ENCODE peak calls at places on chromosomes 12 and 14, in four cellular contexts. F is HFFc6, J is RWPE2, I is esophagus muscularis mucosa. Q is an unnamed sample.

GRCh38 chr12:32714772-32715171 is 35.7 kb downstream of the DNM1L start:
- DNase-seq in F (no peak), J (no peak), I (no peak), Q (no peak)

GRCh38 chr12:14394317-14395058 is 29.0 kb downstream of the ATF7IP start:
- DNase-seq in F (peak), J (no peak), I (no peak), Q (peak)

GRCh38 chr14:30658645-30659044 is 36.5 kb downstream of the SCFD1 start:
- DNase-seq in F (no peak), J (no peak), I (no peak), Q (no peak)

GRCh38 chr12:29741342-29742241 is 42.1 kb downstream of the TMTC1 start:
- DNase-seq in F (no peak), J (no peak), I (no peak), Q (no peak)

GRCh38 chr12:32413412-32413811 is 14.1 kb downstream of the FGD4 start:
- DNase-seq in F (no peak), J (no peak), I (no peak), Q (no peak)

GRCh38 chr14:51573607-51574006 is 78.1 kb upstream of the FRMD6 start:
- DNase-seq in F (no peak), J (no peak), I (no peak), Q (no peak)

GRCh38 chr14:104423715-104424405 is 155.7 kb upstream of the C14orf180 start:
- DNase-seq in F (no peak), J (peak), I (peak), Q (no peak)

GRCh38 chr14:99195602-99196309 is 76.2 kb downstream of the BCL11B start:
- DNase-seq in F (no peak), J (no peak), I (no peak), Q (no peak)

GRCh38 chr12:97038859-97039258 is 131.8 kb downstream of the NEDD1 start:
- DNase-seq in F (no peak), J (no peak), I (no peak), Q (no peak)

GRCh38 chr12:16299403-16299802 is 21.9 kb upstream of the SLC15A5 start:
- DNase-seq in F (no peak), J (no peak), I (no peak), Q (no peak)

GRCh38 chr12:108637222-108637621 is 3.5 kb upstream of the SELPLG start:
- DNase-seq in F (no peak), J (no peak), I (no peak), Q (no peak)

GRCh38 chr12:16344269-16344668 is 3.2 kb upstream of the MGST1 start:
- DNase-seq in F (peak), J (no peak), I (no peak), Q (no peak)

GRCh38 chr12:57488397-57489156 is 709 bp downstream of the MARS1 start:
- DNase-seq in F (no peak), J (no peak), I (no peak), Q (no peak)

GRCh38 chr12:15581006-15581405 is 208.2 kb downstream of the EPS8 start:
- DNase-seq in F (no peak), J (no peak), I (no peak), Q (no peak)

GRCh38 chr14:65237023-65237814 is 134.9 kb upstream of the MAX start:
- DNase-seq in F (peak), J (no peak), I (no peak), Q (no peak)

GRCh38 chr12:69007858-69008314 is 74.9 kb upstream of the CPM start:
- DNase-seq in F (no peak), J (no peak), I (no peak), Q (no peak)

GRCh38 chr12:69002969-69003368 is 70.0 kb upstream of the CPM start:
- DNase-seq in F (peak), J (no peak), I (no peak), Q (no peak)

GRCh38 chr12:69014047-69014446 is 81.1 kb upstream of the CPM start:
- DNase-seq in F (no peak), J (no peak), I (no peak), Q (no peak)

GRCh38 chr12:69007166-69007857 is 74.3 kb upstream of the CPM start:
- DNase-seq in F (peak), J (no peak), I (peak), Q (no peak)

DNA sequence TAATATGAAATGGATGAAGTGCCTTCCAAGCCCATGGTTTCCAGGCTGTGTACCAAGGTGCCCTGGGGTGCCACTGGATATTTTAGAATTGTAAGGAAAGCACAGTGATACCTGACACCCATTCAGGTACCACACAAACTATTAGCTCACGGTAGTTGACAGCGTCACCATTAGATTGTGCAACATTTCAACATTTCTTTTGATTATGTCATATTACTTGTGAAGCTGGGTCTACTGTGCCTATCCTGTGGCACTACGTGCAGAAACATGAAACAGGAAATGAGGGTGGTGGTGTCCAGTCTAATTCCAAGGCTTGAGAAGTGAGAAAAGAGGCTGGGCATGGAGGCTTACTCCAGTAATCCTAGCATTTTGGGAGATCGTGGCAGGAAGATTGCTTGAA is 75.5 kb upstream of the CPM start:
- DNase-seq in F (no peak), J (no peak), I (no peak), Q (no peak)
- TF ChIP-seq CTCF in F (no peak), J (no peak), I (no peak), Q (no peak)

GRCh38 chr12:43336962-43337555 is 214.9 kb downstream of the ADAMTS20 start:
- DNase-seq in F (peak), J (no peak), I (no peak), Q (no peak)
- TF ChIP-seq CTCF in F (peak), J (peak), I (peak), Q (no peak)

GRCh38 chr12:65308001-65308400 is 29.5 kb downstream of the MSRB3 start:
- DNase-seq in F (peak), J (no peak), I (no peak), Q (no peak)

GRCh38 chr12:65311260-65311659 is 32.8 kb downstream of the MSRB3 start:
- DNase-seq in F (no peak), J (no peak), I (no peak), Q (no peak)

GRCh38 chr12:65318186-65318685 is 39.8 kb downstream of the MSRB3 start:
- DNase-seq in F (no peak), J (no peak), I (no peak), Q (no peak)

GRCh38 chr12:65308601-65309071 is 30.2 kb downstream of the MSRB3 start:
- DNase-seq in F (peak), J (no peak), I (no peak), Q (no peak)

GRCh38 chr12:65313704-65314317 is 35.3 kb downstream of the MSRB3 start:
- DNase-seq in F (peak), J (no peak), I (no peak), Q (no peak)
- TF ChIP-seq CTCF in F (peak), J (peak), I (no peak), Q (no peak)

GRCh38 chr12:26868505-26869494 is 35.8 kb upstream of the ITPR2 start:
- DNase-seq in F (no peak), J (no peak), I (peak), Q (no peak)

GRCh38 chr12:26867084-26867483 is 34.1 kb upstream of the ITPR2 start:
- DNase-seq in F (no peak), J (no peak), I (peak), Q (no peak)

GRCh38 chr12:26861690-26862089 is 28.7 kb upstream of the ITPR2 start:
- DNase-seq in F (no peak), J (no peak), I (no peak), Q (no peak)

GRCh38 chr12:26857465-26858176 is 24.6 kb upstream of the ITPR2 start:
- DNase-seq in F (no peak), J (no peak), I (peak), Q (no peak)

DNA sequence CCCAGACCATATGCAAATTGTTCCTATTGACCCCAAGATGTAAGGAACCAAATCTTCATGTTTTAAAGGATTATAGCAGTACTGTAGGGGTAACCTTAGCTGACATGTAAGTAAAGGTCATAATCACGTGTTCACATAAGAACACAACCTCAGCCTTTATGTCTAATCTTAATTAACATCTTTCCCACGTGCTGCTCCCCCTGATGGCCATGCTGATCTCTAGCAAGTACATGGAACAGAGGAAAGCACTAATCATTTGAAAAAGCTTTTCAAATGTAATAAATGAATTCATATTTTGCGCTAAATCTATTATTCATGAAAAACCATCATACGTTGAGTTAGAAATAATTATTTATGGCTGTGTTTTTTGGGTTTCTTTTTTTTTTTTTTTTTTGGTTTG is 30.5 kb upstream of the ITPR2 start:
- DNase-seq in F (no peak), J (no peak), I (peak), Q (peak)
- TF ChIP-seq CTCF in F (peak), J (no peak), I (no peak), Q (peak)

GRCh38 chr12:93380480-93381121 is 2.9 kb downstream of the NUDT4 start:
- DNase-seq in F (peak), J (no peak), I (no peak), Q (no peak)
- TF ChIP-seq CTCF in F (peak), J (peak), I (peak), Q (no peak)

Q was measured in activated CD8-positive, alpha-beta T cell treated with anti-CD3 and anti-CD28 coated beads for 36 hours.